ENCODE peak calls at places on chromosome 4, in five cellular contexts. B is NCI-H2171 treated with DMSO at 0.1 percent for 48 hours, L is NCI-H1105, G is activated T-cell treated with anti-CD3 and anti-CD28 coated beads for 48 hours, P is A549. F is an unnamed sample.

GRCh38 chr4:144583658-144584057 is 62.3 kb upstream of the HHIP start:
- DNase-seq in B (no peak), L (no peak), G (no peak), P (peak; percentile 73), F (peak; percentile 88)

GRCh38 chr4:138736362-138736761 is 279.2 kb upstream of the NOCT start:
- DNase-seq in B (no peak), L (no peak), G (no peak), P (no peak), F (peak; percentile 22)

GRCh38 chr4:70651864-70652506 is 14.3 kb downstream of the JCHAIN start:
- DNase-seq in B (peak; percentile 39), L (no peak), G (no peak), P (peak; percentile 22), F (peak; percentile 63)

GRCh38 chr4:162782778-162783507 is 383.7 kb downstream of the NAF1 start:
- DNase-seq in B (no peak), L (no peak), G (no peak), P (no peak), F (peak; percentile 30)

GRCh38 chr4:925771-926500 is 6.2 kb downstream of the GAK start:
- DNase-seq in B (no peak), L (no peak), G (no peak), P (no peak), F (no peak)

GRCh38 chr4:1928356-1929235 is 57.4 kb downstream of the NSD2 start:
- DNase-seq in B (no peak), L (no peak), G (no peak), P (no peak), F (no peak)

GRCh38 chr4:7956306-7957112 is 16.8 kb upstream of the AFAP1 start:
- DNase-seq in B (no peak), L (no peak), G (no peak), P (peak; percentile 48), F (peak; percentile 61)

GRCh38 chr4:8303485-8304281 is 34.1 kb downstream of the HTRA3 start:
- DNase-seq in B (no peak), L (no peak), G (no peak), P (peak; percentile 89), F (peak; percentile 86)

GRCh38 chr4:110128092-110128989 is 70.1 kb downstream of the ELOVL6 start:
- DNase-seq in B (no peak), L (no peak), G (no peak), P (no peak), F (no peak)

GRCh38 chr4:119041951-119042560 is 93.6 kb upstream of the MYOZ2 start:
- DNase-seq in B (peak; percentile 33), L (peak; percentile 22), G (peak; percentile 6), P (peak; percentile 81), F (peak; percentile 83)

GRCh38 chr4:13164783-13165371 is 319.3 kb downstream of the RAB28 start:
- DNase-seq in B (no peak), L (no peak), G (no peak), P (no peak), F (no peak)

GRCh38 chr4:156293657-156294297 is 340.1 kb upstream of the CTSO start:
- DNase-seq in B (peak; percentile 3), L (peak; percentile 78), G (no peak), P (peak; percentile 30), F (peak; percentile 95)

GRCh38 chr4:75513529-75514130 is 573 bp downstream of the RCHY1 start:
- DNase-seq in B (no peak), L (no peak), G (no peak), P (no peak), F (peak; percentile 7)

GRCh38 chr4:120291541-120291940 is 224.9 kb upstream of the MAD2L1 start:
- DNase-seq in B (no peak), L (no peak), G (no peak), P (no peak), F (no peak)

GRCh38 chr4:133208694-133209285 is 59.7 kb downstream of the PCDH10 start:
- DNase-seq in B (peak; percentile 11), L (no peak), G (no peak), P (no peak), F (no peak)

GRCh38 chr4:185211035-185211434 is 1.6 kb downstream of the SNX25 start:
- DNase-seq in B (no peak), L (no peak), G (no peak), P (no peak), F (no peak)

GRCh38 chr4:8141935-8142334 is 16.7 kb downstream of the ABLIM2 start:
- DNase-seq in B (no peak), L (no peak), G (no peak), P (no peak), F (no peak)

GRCh38 chr4:185580699-185581098 is 45.4 kb upstream of the PDLIM3 start:
- DNase-seq in B (no peak), L (no peak), G (no peak), P (no peak), F (no peak)

GRCh38 chr4:154577324-154577723 is 13.2 kb downstream of the FGA start:
- DNase-seq in B (no peak), L (no peak), G (no peak), P (peak; percentile 65), F (no peak)

GRCh38 chr4:153530284-153530995 is 64.3 kb downstream of the TMEM131L start:
- DNase-seq in B (no peak), L (no peak), G (no peak), P (no peak), F (no peak)

GRCh38 chr4:122045533-122045932 is 93.7 kb upstream of the TRPC3 start:
- DNase-seq in B (peak; percentile 55), L (peak; percentile 76), G (no peak), P (peak; percentile 51), F (peak; percentile 94)

GRCh38 chr4:121360496-121360895 is 20.3 kb downstream of the QRFPR start:
- DNase-seq in B (no peak), L (no peak), G (no peak), P (no peak), F (peak; percentile 50)

GRCh38 chr4:150782921-150783320 is 201.0 kb downstream of the MAB21L2 start:
- DNase-seq in B (peak; percentile 1), L (no peak), G (no peak), P (no peak), F (peak; percentile 21)

GRCh38 chr4:134665429-134665828 is 463.8 kb upstream of the PABPC4L start:
- DNase-seq in B (no peak), L (no peak), G (no peak), P (no peak), F (no peak)

GRCh38 chr4:119209077-119209476 is 3.4 kb upstream of the USP53 start:
- DNase-seq in B (no peak), L (no peak), G (peak; percentile 31), P (peak; percentile 81), F (peak; percentile 85)

GRCh38 chr4:120085705-120086104 is 19.1 kb upstream of the MAD2L1 start:
- DNase-seq in B (no peak), L (no peak), G (no peak), P (no peak), F (no peak)

GRCh38 chr4:2081540-2081939 is 22.4 kb downstream of the NAT8L start:
- DNase-seq in B (no peak), L (no peak), G (no peak), P (no peak), F (no peak)